ENCODE peak calls at places on chromosomes 12 and 14, in four cellular contexts. H is SK-N-DZ, D is AG04450, O is activated T-cell treated with anti-CD3 and anti-CD28 coated beads for 48 hours. K is an unnamed sample.

GRCh38 chr12:104494137-104494815 is 37.5 kb downstream of the CHST11 start:
- DNase-seq in D (no peak), O (peak), H (peak), K (no peak)

GRCh38 chr12:29238822-29239291 is 89.8 kb downstream of the FAR2 start:
- DNase-seq in D (no peak), H (peak), O (no peak), K (no peak)

GRCh38 chr14:51643137-51643536 is 8.6 kb upstream of the FRMD6 start:
- DNase-seq in O (no peak), H (no peak), D (no peak), K (no peak)

GRCh38 chr12:110563702-110564470 is 19.2 kb downstream of the PPTC7 start:
- DNase-seq in H (no peak), D (no peak), O (no peak), K (no peak)

GRCh38 chr12:5173511-5174011 is 129.9 kb downstream of the KCNA5 start:
- DNase-seq in O (no peak), H (no peak), D (no peak), K (no peak)

GRCh38 chr14:73802431-73803188 is 49.0 kb upstream of the PTGR2 start:
- DNase-seq in O (no peak), H (no peak), D (no peak), K (no peak)

GRCh38 chr12:16606201-16606849 is 363 bp upstream of the LMO3 start:
- DNase-seq in O (no peak), H (peak), D (no peak), K (peak)

GRCh38 chr12:96266238-96266637 is 72.1 kb downstream of the ELK3 start:
- DNase-seq in D (no peak), O (no peak), H (no peak), K (no peak)

GRCh38 chr12:116765271-116765670 is 27.2 kb downstream of the RNFT2 start:
- DNase-seq in O (no peak), D (no peak), H (no peak), K (no peak)

GRCh38 chr12:111211910-111212757 is 156.8 kb downstream of the PHETA1 start:
- DNase-seq in O (no peak), D (no peak), H (no peak), K (no peak)

GRCh38 chr14:105591052-105591451 is 64.7 kb downstream of the TMEM121 start:
- DNase-seq in H (no peak), D (no peak), O (no peak), K (no peak)

GRCh38 chr12:124646385-124647230 is 79.2 kb upstream of the NCOR2 start:
- DNase-seq in D (no peak), H (no peak), O (peak), K (no peak)

GRCh38 chr14:50067723-50068495 is 48.5 kb downstream of the VCPKMT start:
- DNase-seq in O (no peak), H (no peak), D (no peak), K (no peak)

GRCh38 chr12:51270847-51271518 is 768 bp upstream of the SMAGP start:
- DNase-seq in D (peak), O (no peak), H (no peak), K (no peak)

GRCh38 chr14:65359503-65359902 is 53.0 kb upstream of the FUT8 start:
- DNase-seq in H (no peak), O (no peak), D (no peak), K (no peak)

GRCh38 chr12:43362910-43363694 is 188.9 kb downstream of the ADAMTS20 start:
- DNase-seq in D (no peak), O (no peak), H (no peak), K (no peak)

GRCh38 chr14:102363182-102363952 is 626 bp downstream of the TECPR2 start:
- DNase-seq in D (no peak), O (peak), H (peak), K (peak)

GRCh38 chr12:6927379-6927991 is at the start of gene ATN1:
- DNase-seq in D (peak), O (peak), H (peak), K (peak)

GRCh38 chr12:19527876-19528275 is 88.6 kb downstream of the AEBP2 start:
- DNase-seq in O (no peak), H (no peak), D (no peak), K (no peak)

GRCh38 chr12:57609091-57609780 is 2.0 kb upstream of the ARHGEF25 start:
- DNase-seq in O (no peak), H (no peak), D (no peak), K (no peak)

GRCh38 chr12:118102070-118102469 is 1.7 kb downstream of the VSIG10 start:
- DNase-seq in O (no peak), H (no peak), D (no peak), K (no peak)

GRCh38 chr14:22190411-22191191 is 398.4 kb downstream of the DAD1 start:
- DNase-seq in H (no peak), D (peak), O (no peak), K (no peak)

GRCh38 chr12:57540998-57541397 is 6.0 kb downstream of the DCTN2 start:
- DNase-seq in O (no peak), D (no peak), H (no peak), K (no peak)

GRCh38 chr12:96208801-96209534 is 14.8 kb downstream of the ELK3 start:
- DNase-seq in D (no peak), O (no peak), H (no peak), K (no peak)

K was measured in sciatic nerve.